ENCODE peak calls at places on chromosome 14, in eight cellular contexts. J, F, T, G, H, M, R and D are unnamed samples.

GRCh38 chr14:105013150-105013787 is 7.6 kb downstream of the CDCA4 start:
- DNase-seq in G (no peak), T (no peak), F (no peak), M (no peak), R (no peak), H (no peak), J (no peak), D (no peak)

GRCh38 chr14:54322668-54323380 is 74.0 kb upstream of the CDKN3 start:
- DNase-seq in H (no peak), T (no peak), J (no peak), G (no peak), F (no peak), R (no peak), M (no peak), D (no peak)

GRCh38 chr14:31208546-31209424 is 1.2 kb upstream of the HECTD1 start:
- DNase-seq in R (no peak), G (no peak), T (no peak), H (no peak), F (no peak), J (no peak), M (no peak), D (peak; percentile 17)

GRCh38 chr14:76901171-76902055 is 75.2 kb downstream of the LRRC74A start:
- DNase-seq in M (peak; percentile 8), R (no peak), F (no peak), T (no peak), H (no peak), J (peak; percentile 29), G (no peak), D (no peak)

GRCh38 chr14:105204206-105204930 is 23.3 kb upstream of the NUDT14 start:
- DNase-seq in G (no peak), T (no peak), J (no peak), M (no peak), H (no peak), R (no peak), F (peak; percentile 83), D (no peak)

GRCh38 chr14:74655597-74656389 is 43.8 kb upstream of the LTBP2 start:
- DNase-seq in J (no peak), G (no peak), F (no peak), H (no peak), R (no peak), M (no peak), T (no peak), D (no peak)

GRCh38 chr14:37034410-37035285 is 137.8 kb downstream of the SLC25A21 start:
- DNase-seq in F (no peak), G (no peak), J (no peak), M (no peak), T (no peak), R (no peak), H (no peak), D (no peak)

GRCh38 chr14:95011449-95012020 is 145.8 kb downstream of the DICER1 start:
- DNase-seq in G (no peak), T (no peak), F (no peak), H (no peak), J (peak; percentile 11), M (no peak), R (no peak), D (no peak)

GRCh38 chr14:105313381-105314286 is 914 bp upstream of the PACS2 start:
- DNase-seq in M (no peak), J (no peak), G (no peak), H (peak; percentile 12), R (no peak), T (peak; percentile 37), F (no peak), D (no peak)

GRCh38 chr14:96598332-96598928 is 96.2 kb downstream of the PAPOLA start:
- DNase-seq in R (no peak), J (no peak), G (no peak), H (no peak), T (no peak), M (no peak), F (no peak), D (peak; percentile 63)

GRCh38 chr14:89477391-89477790 is 60.4 kb upstream of the FOXN3 start:
- DNase-seq in R (no peak), M (no peak), F (no peak), G (no peak), J (no peak), H (no peak), T (no peak), D (no peak)